ENCODE peak calls at places on chromosome 12, in eight cellular contexts. U is astrocyte of the spinal cord, B is Calu3, J is fibroblast of mammary gland, P is H9, K is HFF-Myc, O is progenitor cell of endocrine pancreas, H is choroid plexus epithelial cell. Y is an unnamed sample.

GRCh38 chr12:116614194-116614885 is 55.2 kb downstream of the MAP1LC3B2 start:
- DNase-seq in H (no peak), O (no peak), K (no peak), B (no peak), U (no peak), J (peak; percentile 32), P (no peak), Y (no peak)

GRCh38 chr12:105357162-105357691 is 26.7 kb downstream of the C12orf75 start:
- DNase-seq in P (no peak), B (no peak), K (no peak), U (peak; percentile 37), H (peak; percentile 23), J (peak; percentile 30), O (no peak), Y (no peak)

GRCh38 chr12:77835982-77836381 is 5.3 kb downstream of the NAV3 start:
- DNase-seq in B (no peak), O (no peak), H (no peak), P (no peak), U (no peak), K (no peak), J (no peak), Y (no peak)

GRCh38 chr12:127355061-127355820 is 911.7 kb upstream of the TMEM132C start:
- DNase-seq in K (no peak), B (no peak), O (no peak), J (peak; percentile 37), P (peak; percentile 61), U (peak; percentile 4), H (peak; percentile 8), Y (peak; percentile 29)

GRCh38 chr12:106072751-106073150 is 66.0 kb downstream of the NUAK1 start:
- DNase-seq in U (no peak), J (no peak), B (no peak), H (no peak), K (no peak), O (no peak), P (no peak), Y (no peak)

GRCh38 chr12:92505373-92506340 is 197.1 kb upstream of the PLEKHG7 start:
- DNase-seq in B (peak; percentile 27), J (peak; percentile 55), P (no peak), K (no peak), O (no peak), H (peak; percentile 67), U (peak; percentile 41), Y (no peak)

GRCh38 chr12:107990325-107990724 is 138.8 kb upstream of the WSCD2 start:
- DNase-seq in O (peak; percentile 30), H (peak; percentile 36), U (no peak), B (peak; percentile 61), K (no peak), P (peak; percentile 80), J (peak; percentile 22), Y (peak; percentile 68)

GRCh38 chr12:11085419-11085818 is 6.7 kb downstream of the TAS2R43 start:
- DNase-seq in P (no peak), J (peak; percentile 27), U (peak; percentile 32), K (no peak), H (peak; percentile 36), O (no peak), B (no peak), Y (no peak)

GRCh38 chr12:89756638-89757321 is 48.1 kb upstream of the ATP2B1 start:
- DNase-seq in K (peak; percentile 93), J (peak; percentile 100), O (no peak), B (peak; percentile 46), P (no peak), U (peak; percentile 97), H (peak; percentile 100), Y (no peak)

GRCh38 chr12:130879781-130880389 is 8.0 kb downstream of the RAN start:
- DNase-seq in B (no peak), K (no peak), H (no peak), U (no peak), O (no peak), P (peak; percentile 46), J (no peak), Y (no peak)

GRCh38 chr12:105257321-105257728 is 21.4 kb upstream of the APPL2 start:
- DNase-seq in H (peak; percentile 62), P (no peak), K (peak; percentile 61), J (peak; percentile 95), U (peak; percentile 87), B (no peak), O (no peak), Y (no peak)

GRCh38 chr12:100737168-100737567 is 57.4 kb upstream of the ANO4 start:
- DNase-seq in J (no peak), P (peak; percentile 66), U (no peak), K (no peak), H (peak; percentile 1), B (no peak), O (no peak), Y (no peak)

GRCh38 chr12:122174155-122174845 is at the start of gene IL31:
- DNase-seq in B (no peak), P (no peak), U (no peak), O (no peak), J (no peak), K (no peak), H (no peak), Y (no peak)

GRCh38 chr12:105319691-105320209 is 10.7 kb upstream of the C12orf75 start:
- DNase-seq in H (no peak), K (no peak), P (peak; percentile 55), B (no peak), J (no peak), U (no peak), O (no peak), Y (no peak)

GRCh38 chr12:110853856-110854255 is 7.1 kb downstream of the CCDC63 start:
- DNase-seq in O (no peak), B (no peak), H (peak; percentile 54), K (no peak), J (no peak), U (no peak), P (no peak), Y (no peak)

GRCh38 chr12:62933220-62933870 is 1.6 kb downstream of the PPM1H start:
- DNase-seq in J (no peak), K (no peak), U (peak; percentile 18), H (no peak), P (peak; percentile 86), B (peak; percentile 74), O (peak; percentile 14), Y (peak; percentile 33)

GRCh38 chr12:60398547-60398946 is 802.7 kb downstream of the SLC16A7 start:
- DNase-seq in B (no peak), H (peak; percentile 27), J (no peak), P (no peak), U (no peak), O (no peak), K (no peak), Y (no peak)

GRCh38 chr12:24069532-24070395 is 120.3 kb upstream of the SOX5 start:
- DNase-seq in H (peak; percentile 48), K (no peak), O (peak; percentile 13), J (no peak), P (peak; percentile 38), U (no peak), B (no peak), Y (peak; percentile 65)

GRCh38 chr12:5628501-5628900 is 196.6 kb downstream of the NTF3 start:
- DNase-seq in O (no peak), P (no peak), K (no peak), H (no peak), U (no peak), J (no peak), B (no peak), Y (no peak)

GRCh38 chr12:111440152-111440551 is 34.4 kb downstream of the SH2B3 start:
- DNase-seq in P (no peak), J (no peak), U (no peak), K (no peak), B (no peak), H (no peak), O (no peak), Y (no peak)

GRCh38 chr12:68290126-68290525 is 36.7 kb upstream of the IL22 start:
- DNase-seq in P (no peak), J (no peak), B (no peak), K (no peak), H (no peak), U (peak; percentile 52), O (no peak), Y (no peak)

GRCh38 chr12:80175307-80175930 is 76.1 kb downstream of the OTOGL start:
- DNase-seq in O (no peak), J (no peak), B (peak; percentile 10), P (no peak), U (no peak), H (no peak), K (no peak), Y (no peak)

GRCh38 chr12:89082354-89082753 is 269.9 kb downstream of the DUSP6 start:
- DNase-seq in B (no peak), H (no peak), J (peak; percentile 75), P (no peak), U (peak; percentile 40), O (no peak), K (no peak), Y (no peak)

GRCh38 chr12:46354111-46354798 is 18.3 kb downstream of the SLC38A2 start:
- DNase-seq in P (no peak), O (no peak), K (no peak), H (peak; percentile 22), J (no peak), B (no peak), U (no peak), Y (no peak)
- TF ChIP-seq CTCF in P (peak; percentile 53), O (no peak), K (no peak), H (peak; percentile 36), J (peak; percentile 21), B (no peak), U (no peak), Y (peak; percentile 21)

GRCh38 chr12:91383106-91383505 is 200.5 kb upstream of the DCN start:
- DNase-seq in P (no peak), B (no peak), U (no peak), K (no peak), O (no peak), J (peak; percentile 42), H (peak; percentile 46), Y (no peak)
- TF ChIP-seq CTCF in P (no peak), B (no peak), U (no peak), K (no peak), O (no peak), J (no peak), H (no peak), Y (no peak)

GRCh38 chr12:113443030-113443539 is 20.9 kb downstream of the SDSL start:
- DNase-seq in U (no peak), P (no peak), K (no peak), O (no peak), H (no peak), B (no peak), J (no peak), Y (no peak)
- TF ChIP-seq CTCF in U (no peak), P (no peak), K (no peak), O (no peak), H (no peak), B (no peak), J (no peak), Y (no peak)

GRCh38 chr12:28585146-28585545 is 394.9 kb downstream of the CCDC91 start:
- DNase-seq in O (no peak), H (no peak), J (no peak), B (no peak), P (no peak), U (no peak), K (no peak), Y (no peak)
- TF ChIP-seq CTCF in O (no peak), H (no peak), J (no peak), B (no peak), P (no peak), U (no peak), K (no peak), Y (no peak)

GRCh38 chr12:47818007-47818376 is 1.7 kb downstream of the HDAC7 start:
- DNase-seq in K (no peak), U (no peak), H (no peak), B (no peak), P (no peak), O (no peak), J (no peak), Y (no peak)
- TF ChIP-seq CTCF in K (no peak), U (no peak), H (peak; percentile 25), B (no peak), P (no peak), O (no peak), J (no peak), Y (no peak)

Y was measured in WERI-Rb-1.